ENCODE peak calls at places on chromosomes 1 and 21, in ten cellular contexts. T is NB4; L is omental fat pad; V is Caco-2; E is HCEC 1CT; D is uterus; S is Daoy; G is GM06990; P is activated CD4-positive, alpha-beta T cell treated with anti-CD3 and anti-CD28 coated beads for 1 hour; W is heart right ventricle. N is an unnamed sample.

GRCh38 chr1:89604414-89604735 is 28.5 kb upstream of the LRRC8C start:
- DNase-seq in E (peak; percentile 43), G (no peak), T (no peak), V (no peak), D (peak; percentile 31), P (no peak), S (no peak), L (no peak), W (no peak), N (no peak)

GRCh38 chr1:53383471-53383870 is 55.6 kb upstream of the LRP8 start:
- DNase-seq in V (no peak), D (no peak), G (no peak), S (no peak), W (no peak), P (no peak), L (no peak), T (no peak), E (no peak), N (no peak)

GRCh38 chr1:150162862-150163706 is 13.4 kb downstream of the PLEKHO1 start:
- DNase-seq in G (peak; percentile 81), P (no peak), S (peak; percentile 98), V (peak; percentile 79), E (peak; percentile 100), D (peak; percentile 92), T (peak; percentile 95), W (peak; percentile 90), L (peak; percentile 61), N (peak; percentile 67)

GRCh38 chr1:77060000-77060399 is 159.2 kb downstream of the PIGK start:
- DNase-seq in D (no peak), P (no peak), E (no peak), G (no peak), V (no peak), T (peak; percentile 17), S (no peak), L (no peak), W (no peak), N (no peak)

GRCh38 chr1:160748182-160748876 is 9.3 kb downstream of the SLAMF7 start:
- DNase-seq in D (no peak), E (peak; percentile 65), S (peak; percentile 75), G (no peak), P (no peak), L (no peak), T (peak; percentile 30), V (no peak), W (no peak), N (no peak)

GRCh38 chr1:110674337-110675059 is at the start of gene KCNA3:
- DNase-seq in L (no peak), V (no peak), G (peak; percentile 67), P (peak; percentile 56), T (no peak), W (peak; percentile 18), E (no peak), D (peak; percentile 51), S (peak; percentile 69), N (peak; percentile 83)

GRCh38 chr1:151455231-151455630 is 4.1 kb downstream of the POGZ start:
- DNase-seq in E (no peak), T (no peak), S (no peak), D (no peak), W (no peak), P (no peak), G (no peak), V (no peak), L (no peak), N (no peak)

GRCh38 chr1:211653907-211654553 is 21.4 kb downstream of the NEK2 start:
- DNase-seq in P (no peak), G (no peak), L (no peak), T (no peak), E (peak; percentile 58), D (no peak), S (no peak), W (no peak), V (no peak), N (no peak)

GRCh38 chr21:45537746-45538291 is 4.4 kb downstream of the SLC19A1 start:
- DNase-seq in E (no peak), D (no peak), P (no peak), W (no peak), G (no peak), T (no peak), L (no peak), V (no peak), S (no peak), N (no peak)

GRCh38 chr21:23743821-23744220 is 1863.5 kb downstream of the MRPL39 start:
- DNase-seq in G (no peak), L (no peak), E (no peak), S (no peak), W (no peak), D (no peak), T (peak; percentile 33), V (no peak), P (no peak), N (no peak)

GRCh38 chr1:168893359-168893791 is 164.4 kb upstream of the DPT start:
- DNase-seq in W (peak; percentile 13), P (no peak), D (peak; percentile 77), T (no peak), V (no peak), G (no peak), S (peak; percentile 13), L (no peak), E (peak; percentile 81), N (no peak)

GRCh38 chr1:21311016-21311415 is 20.8 kb upstream of the ECE1 start:
- DNase-seq in S (no peak), T (no peak), P (no peak), E (no peak), V (no peak), W (no peak), L (no peak), D (no peak), G (no peak), N (no peak)

GRCh38 chr1:181192277-181192676 is 103.8 kb downstream of the IER5 start:
- DNase-seq in V (no peak), S (no peak), T (no peak), W (no peak), L (no peak), D (no peak), E (no peak), P (no peak), G (no peak), N (no peak)

GRCh38 chr1:183630748-183631147 is 4.8 kb downstream of the ARPC5 start:
- DNase-seq in T (no peak), D (no peak), G (no peak), W (no peak), L (no peak), E (peak; percentile 26), P (no peak), V (no peak), S (no peak), N (no peak)

GRCh38 chr1:68011786-68012375 is 38.5 kb downstream of the DIRAS3 start:
- DNase-seq in W (no peak), P (no peak), G (no peak), S (peak; percentile 7), V (no peak), T (no peak), E (no peak), D (no peak), L (no peak), N (no peak)

GRCh38 chr1:11563560-11564069 is 84.7 kb downstream of the DISP3 start:
- DNase-seq in G (no peak), T (peak; percentile 82), E (peak; percentile 1), D (no peak), L (no peak), P (no peak), S (peak; percentile 69), W (no peak), V (no peak), N (peak; percentile 82)

GRCh38 chr21:26982767-26983166 is 15.9 kb upstream of the ADAMTS5 start:
- DNase-seq in W (no peak), E (peak; percentile 78), P (no peak), L (no peak), D (peak; percentile 47), S (peak; percentile 67), V (no peak), T (no peak), G (no peak), N (no peak)

GRCh38 chr21:29332461-29333354 is 34.0 kb downstream of the BACH1 start:
- DNase-seq in P (no peak), D (no peak), W (no peak), G (no peak), S (peak; percentile 62), T (no peak), E (peak; percentile 76), V (no peak), L (no peak), N (no peak)

GRCh38 chr1:217009376-217009775 is 286.1 kb upstream of the ESRRG start:
- DNase-seq in T (no peak), P (no peak), L (no peak), V (no peak), G (no peak), W (no peak), D (no peak), S (no peak), E (no peak), N (no peak)

GRCh38 chr1:225689882-225690459 is 37.0 kb upstream of the ENAH start:
- DNase-seq in V (no peak), P (no peak), D (no peak), W (no peak), L (no peak), S (peak; percentile 23), E (peak; percentile 59), G (no peak), T (peak; percentile 45), N (no peak)

GRCh38 chr1:33346921-33347649 is 26.2 kb upstream of the A3GALT2 start:
- DNase-seq in D (peak; percentile 50), V (peak; percentile 46), W (peak; percentile 83), L (no peak), P (no peak), E (peak; percentile 96), G (no peak), T (peak; percentile 80), S (peak; percentile 97), N (no peak)

GRCh38 chr1:65691152-65691900 is 101.4 kb upstream of the PDE4B start:
- DNase-seq in T (peak; percentile 45), E (no peak), V (no peak), D (no peak), L (no peak), W (no peak), G (no peak), S (no peak), P (no peak), N (no peak)

GRCh38 chr1:156502749-156503671 is 2.4 kb upstream of the MEF2D start:
- DNase-seq in V (peak; percentile 90), T (peak; percentile 84), L (no peak), S (peak; percentile 92), W (peak; percentile 93), P (no peak), E (peak; percentile 95), D (peak; percentile 81), G (no peak), N (no peak)

GRCh38 chr1:158353333-158354038 is at the start of gene CD1E:
- DNase-seq in E (no peak), G (no peak), S (no peak), P (no peak), T (peak; percentile 28), D (no peak), L (no peak), W (no peak), V (no peak), N (peak; percentile 20)

GRCh38 chr1:46812065-46812750 is 13.4 kb downstream of the CYP4B1 start:
- DNase-seq in E (no peak), S (no peak), G (no peak), L (no peak), T (no peak), P (no peak), W (no peak), D (no peak), V (no peak), N (no peak)

GRCh38 chr1:239587066-239587465 is 200.7 kb downstream of the CHRM3 start:
- DNase-seq in W (no peak), T (peak; percentile 12), P (no peak), E (no peak), G (no peak), S (peak; percentile 6), D (no peak), V (no peak), L (no peak), N (no peak)

GRCh38 chr1:183926978-183927377 is 110.5 kb downstream of the COLGALT2 start:
- DNase-seq in G (no peak), T (no peak), W (no peak), D (no peak), P (no peak), V (peak; percentile 40), L (no peak), E (no peak), S (peak; percentile 12), N (no peak)

GRCh38 chr1:155983191-155984023 is 5.1 kb upstream of the ARHGEF2 start:
- DNase-seq in T (no peak), L (no peak), E (peak; percentile 96), V (peak; percentile 72), D (peak; percentile 84), P (no peak), W (peak; percentile 82), S (peak; percentile 92), G (no peak), N (peak; percentile 57)

N was measured in glutamatergic neuron.